ENCODE peak calls at places on chromosome 5, in nine cellular contexts. H is HCT116, I is OCI-LY7, Q is PC-9, N is PC-3, M is GM23248, J is GM23338, X is hepatocyte, Z is SK-N-SH. P is an unnamed sample. For H3K4me1 and H3K9me2, the result is how much of the 10 kb centered on the place peaks cover.

GRCh38 chr5:154141686-154142300 is 48.7 kb upstream of the GALNT10 start:
- DNase-seq in Z (no peak), H (no peak), X (no peak), I (no peak), J (no peak), Q (no peak), M (no peak), N (no peak), P (no peak)

GRCh38 chr5:170067152-170067551 is 38.5 kb upstream of the FOXI1 start:
- DNase-seq in H (no peak), X (no peak), M (no peak), I (no peak), J (no peak), N (no peak), Q (no peak), Z (no peak), P (no peak)

GRCh38 chr5:2256646-2257288 is 374.0 kb upstream of the IRX4 start:
- DNase-seq in N (no peak), M (no peak), Q (no peak), Z (no peak), J (no peak), I (no peak), X (no peak), H (no peak), P (no peak)

GRCh38 chr5:127098246-127098645 is 24.9 kb upstream of the C5orf63 start:
- DNase-seq in N (no peak), Q (no peak), Z (no peak), I (no peak), J (no peak), H (no peak), M (no peak), X (no peak), P (peak)

GRCh38 chr5:71891856-71892255 is 172.8 kb downstream of the CARTPT start:
- DNase-seq in X (peak), I (no peak), J (peak), Q (peak), M (peak), H (no peak), Z (no peak), N (no peak), P (no peak)

GRCh38 chr5:156826150-156826549 is 23.9 kb upstream of the PPP1R2B start:
- DNase-seq in N (no peak), X (no peak), Q (no peak), M (no peak), J (no peak), Z (no peak), H (no peak), I (peak), P (peak)

GRCh38 chr5:178984145-178985072 is 10.7 kb downstream of the GRM6 start:
- DNase-seq in J (no peak), X (no peak), Z (no peak), H (no peak), I (no peak), M (no peak), Q (no peak), N (no peak), P (no peak)

GRCh38 chr5:52802272-52803011 is 14.7 kb downstream of the ITGA1 start:
- DNase-seq in H (no peak), Q (no peak), X (no peak), I (no peak), Z (no peak), J (no peak), N (no peak), M (no peak), P (no peak)

GRCh38 chr5:68339921-68340321 is 124.4 kb downstream of the PIK3R1 start:
- DNase-seq in N (no peak), J (no peak), Q (no peak), H (no peak), M (peak), X (no peak), I (no peak), Z (no peak), P (no peak)

GRCh38 chr5:180790524-180790923 is 12.1 kb downstream of the MGAT1 start:
- DNase-seq in M (no peak), N (no peak), I (no peak), H (no peak), Q (no peak), J (no peak), X (no peak), Z (no peak), P (no peak)

GRCh38 chr5:131814990-131815389 is 18.2 kb upstream of the FNIP1 start:
- DNase-seq in M (peak), Q (peak), Z (no peak), I (no peak), H (peak), N (peak), J (peak), X (peak), P (no peak)

GRCh38 chr5:67855523-67855922 is 360.0 kb upstream of the PIK3R1 start:
- DNase-seq in Q (no peak), M (no peak), H (no peak), I (no peak), Z (no peak), N (no peak), X (no peak), J (no peak), P (no peak)

GRCh38 chr5:140794594-140795258 is at the start of gene PCDHA2:
- DNase-seq in N (no peak), I (no peak), X (peak), M (peak), Q (no peak), H (no peak), J (peak), Z (no peak), P (peak)

GRCh38 chr5:89946514-89946913 is 463.0 kb downstream of the CETN3 start:
- DNase-seq in M (no peak), H (no peak), N (no peak), X (no peak), Z (no peak), J (no peak), I (no peak), Q (no peak), P (no peak)

GRCh38 chr5:157245477-157245876 is 20.4 kb upstream of the CYFIP2 start:
- DNase-seq in J (peak), N (peak), M (peak), X (peak), Q (no peak), I (no peak), H (no peak), Z (no peak), P (no peak)

GRCh38 chr5:80128129-80128528 is 93.0 kb downstream of the THBS4 start:
- DNase-seq in M (no peak), N (peak), Z (peak), X (no peak), J (peak), I (no peak), Q (no peak), H (no peak), P (no peak)

GRCh38 chr5:80711938-80712337 is 57.2 kb upstream of the DHFR start:
- DNase-seq in N (peak), Q (peak), J (peak), H (peak), I (no peak), M (peak), X (peak), Z (peak), P (no peak)

GRCh38 chr5:89343666-89344065 is 460.7 kb upstream of the MEF2C start:
- DNase-seq in J (no peak), X (no peak), Z (no peak), Q (no peak), M (no peak), I (no peak), H (no peak), N (no peak), P (peak)

GRCh38 chr5:78295035-78295961 is 800 bp upstream of the AP3B1 start:
- DNase-seq in I (peak), X (peak), Z (peak), H (peak), Q (peak), N (peak), J (peak), M (peak), P (peak)

GRCh38 chr5:122156724-122157325 is 27.5 kb downstream of the ZNF474 start:
- DNase-seq in I (peak), Q (peak), J (peak), Z (peak), N (peak), H (peak), M (peak), X (peak), P (peak)

GRCh38 chr5:178624626-178625546 is 2.0 kb downstream of the CLK4 start:
- DNase-seq in Q (no peak), M (peak), H (no peak), J (peak), N (peak), X (no peak), Z (no peak), I (no peak), P (no peak)

GRCh38 chr5:87302061-87302460 is 34.4 kb downstream of the RASA1 start:
- DNase-seq in X (no peak), J (no peak), Z (no peak), H (no peak), M (peak), Q (no peak), I (no peak), N (peak), P (no peak)

GRCh38 chr5:95941756-95942155 is 19.9 kb downstream of the ELL2 start:
- DNase-seq in I (no peak), H (no peak), X (no peak), Q (no peak), J (no peak), Z (no peak), M (no peak), N (no peak), P (no peak)

GRCh38 chr5:173970878-173971650 is 17.9 kb upstream of the C5orf47 start:
- DNase-seq in H (no peak), Z (no peak), J (no peak), Q (no peak), I (peak), M (peak), X (no peak), N (no peak), P (no peak)

GRCh38 chr5:110086658-110087388 is 397.1 kb downstream of the MAN2A1 start:
- DNase-seq in M (peak), I (no peak), H (no peak), Q (no peak), Z (no peak), J (no peak), X (peak), N (peak), P (no peak)

GRCh38 chr5:65264420-65264819 is 217.3 kb downstream of the ADAMTS6 start:
- DNase-seq in H (no peak), I (no peak), N (no peak), Z (no peak), Q (no peak), M (no peak), J (peak), X (no peak), P (no peak)

GRCh38 chr5:61313960-61314681 is 17.9 kb upstream of the ZSWIM6 start:
- DNase-seq in I (no peak), Z (no peak), M (peak), H (no peak), Q (peak), J (no peak), N (peak), X (peak), P (no peak)

GRCh38 chr5:15902050-15902449 is 277.5 kb downstream of the MARCHF11 start:
- DNase-seq in I (no peak), M (no peak), Q (no peak), J (no peak), H (no peak), X (no peak), Z (no peak), N (no peak), P (no peak)

GRCh38 chr5:13932561-13932960 is 11.9 kb downstream of the DNAH5 start:
- DNase-seq in J (no peak), H (no peak), M (no peak), I (no peak), X (no peak), Q (no peak), Z (no peak), N (no peak), P (no peak)

GRCh38 chr5:23208959-23209431 is 298.4 kb upstream of the PRDM9 start:
- DNase-seq in Z (peak), N (peak), H (no peak), J (peak), Q (peak), I (peak), X (peak), M (peak), P (peak)

GRCh38 chr5:1197876-1198666 is 3.3 kb upstream of the SLC6A19 start:
- DNase-seq in J (no peak), X (no peak), N (no peak), H (no peak), I (no peak), Q (no peak), M (no peak), Z (no peak), P (no peak)

GRCh38 chr5:178473858-178474257 is 116.3 kb downstream of the COL23A1 start:
- DNase-seq in Z (no peak), I (no peak), J (no peak), N (no peak), Q (no peak), M (no peak), X (no peak), H (no peak), P (no peak)

GRCh38 chr5:140327589-140327988 is 18.8 kb downstream of the HBEGF start:
- DNase-seq in J (peak), N (peak), H (no peak), M (peak), I (peak), X (no peak), Z (no peak), Q (no peak), P (no peak)

GRCh38 chr5:76303917-76304316 is 99.2 kb upstream of the IQGAP2 start:
- DNase-seq in Z (no peak), H (no peak), Q (no peak), J (no peak), X (peak), N (peak), M (peak), I (peak), P (peak)

GRCh38 chr5:91438871-91439270 is 55.8 kb upstream of the ARRDC3 start:
- DNase-seq in J (peak), X (peak), H (peak), Q (no peak), M (no peak), I (no peak), Z (no peak), N (peak), P (no peak)

GRCh38 chr5:39151731-39152130 is 67.6 kb downstream of the FYB1 start:
- DNase-seq in X (no peak), M (no peak), N (no peak), I (no peak), J (no peak), H (no peak), Q (no peak), Z (no peak), P (no peak)
- H3K4me1 ChIP-seq in X (under half), M (under half), N (under half), I (under half), J (under half), H (under half), Q (under half), Z (under half), P (under half)

GRCh38 chr5:150641826-150642566 is 1.5 kb downstream of the SYNPO start:
- DNase-seq in Q (no peak), H (no peak), N (peak), I (no peak), M (peak), Z (no peak), J (no peak), X (no peak), P (no peak)

GRCh38 chr5:150644496-150644895 is 4.0 kb downstream of the SYNPO start:
- DNase-seq in Q (no peak), J (no peak), X (no peak), H (no peak), I (no peak), Z (peak), N (no peak), M (no peak), P (no peak)

GRCh38 chr5:150644058-150644457 is 3.6 kb downstream of the SYNPO start:
- DNase-seq in J (no peak), M (no peak), Z (no peak), I (no peak), N (no peak), H (no peak), X (no peak), Q (no peak), P (no peak)

GRCh38 chr5:150642567-150642927 is 2.1 kb downstream of the SYNPO start:
- DNase-seq in H (peak), Z (no peak), N (peak), M (peak), J (no peak), I (no peak), Q (peak), X (peak), P (no peak)

DNA sequence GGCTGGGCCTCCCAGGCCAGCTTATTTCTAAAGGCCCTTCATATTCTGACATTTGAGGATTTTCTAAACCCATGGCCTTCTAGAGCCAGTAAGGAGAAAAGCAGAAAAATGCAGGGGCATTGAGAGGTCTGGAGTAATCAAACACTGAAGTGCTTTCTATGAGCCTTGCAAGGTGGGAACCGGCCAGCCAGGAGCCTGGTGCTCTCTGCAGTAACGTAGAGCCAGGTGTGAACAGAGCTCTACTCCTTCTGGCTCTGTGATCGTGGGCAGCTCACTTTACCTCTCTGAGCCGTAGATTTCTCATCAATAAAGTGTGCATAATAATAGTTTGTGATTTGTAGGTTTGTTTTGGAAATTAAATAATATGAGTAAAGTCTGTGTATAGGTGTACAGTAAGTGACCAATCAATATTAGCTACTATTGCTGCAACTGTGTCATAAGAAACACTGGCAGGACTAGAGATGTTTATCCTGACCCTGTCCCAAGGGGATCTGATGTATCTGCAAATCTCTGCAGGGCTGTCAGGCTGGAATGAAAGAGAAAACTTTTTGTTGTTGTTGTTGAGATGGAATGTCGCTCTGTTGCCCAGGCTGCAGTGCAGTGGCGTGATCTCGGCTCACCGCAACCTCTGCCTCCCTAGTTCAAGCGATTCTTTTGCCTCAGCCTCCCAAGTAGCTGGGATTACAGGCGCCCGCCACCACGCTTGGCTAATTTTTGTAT is 2.7 kb downstream of the SYNPO start:
- DNase-seq in X (no peak), Q (no peak), I (no peak), J (no peak), Z (no peak), N (no peak), M (no peak), H (no peak), P (no peak)
- H3K4me3 ChIP-seq in X (no peak), Q (no peak), I (no peak), J (no peak), Z (no peak), N (peak), M (peak), H (no peak), P (no peak)

DNA sequence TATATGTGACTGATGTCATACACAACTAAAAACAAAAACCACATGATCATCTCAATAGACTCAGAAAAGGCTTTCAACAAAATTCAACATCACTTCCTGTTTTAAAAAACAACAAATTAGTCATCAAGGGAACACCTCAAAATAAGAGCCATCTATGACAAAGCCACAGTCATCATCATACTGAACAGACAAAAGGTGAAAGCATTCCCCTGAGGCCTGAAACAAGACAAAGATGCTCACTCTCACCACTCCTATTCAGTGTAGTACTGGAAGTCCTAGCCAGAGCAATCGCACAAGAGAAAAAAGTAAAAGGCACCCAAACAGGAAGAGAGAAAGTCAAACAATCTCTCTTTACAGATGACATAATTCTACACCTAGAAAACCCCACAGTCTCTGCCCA is 893.5 kb upstream of the EDIL3 start:
- DNase-seq in H (no peak), X (no peak), Q (no peak), Z (no peak), M (no peak), J (peak), I (no peak), N (peak), P (no peak)
- H3K9me2 ChIP-seq in H (under half), X (under half), Q (under half), Z (under half), M (under half), J (under half), I (under half), N (under half), P (under half)

GRCh38 chr5:142014911-142015584 is 2.2 kb upstream of the GNPDA1 start:
- DNase-seq in Z (peak), I (peak), N (peak), X (peak), H (peak), Q (peak), M (peak), J (peak), P (peak)
- H3K4me1 ChIP-seq in Z (under half), I (half or more), N (under half), X (under half), H (under half), Q (under half), M (under half), J (under half), P (half or more)

GRCh38 chr5:56717253-56717987 is 97.9 kb upstream of the MAP3K1 start:
- DNase-seq in N (no peak), I (no peak), Q (peak), Z (no peak), X (no peak), H (no peak), J (no peak), M (peak), P (no peak)
- H3K4me3 ChIP-seq in N (no peak), I (no peak), Q (no peak), Z (no peak), X (no peak), H (no peak), J (no peak), M (peak), P (no peak)

DNA sequence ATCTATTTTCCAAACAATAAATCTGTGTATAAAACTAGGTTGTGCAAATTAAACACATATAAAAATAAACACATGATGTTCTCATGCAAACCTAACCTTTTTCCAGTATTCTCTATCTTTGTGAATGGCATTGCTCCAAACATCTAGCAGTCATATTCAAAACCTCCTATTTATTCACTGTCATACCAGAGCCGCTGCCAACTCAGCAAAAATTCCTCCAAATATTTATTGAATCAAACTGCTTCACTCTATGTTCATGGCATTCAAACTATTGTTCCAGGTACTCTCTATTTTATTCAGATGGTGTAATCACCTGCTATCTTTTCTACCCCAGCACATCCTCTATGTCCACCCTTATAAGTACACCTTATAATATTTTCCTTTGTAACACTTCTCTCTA is 652.1 kb upstream of the RIOK2 start:
- DNase-seq in J (no peak), H (no peak), I (no peak), N (no peak), M (no peak), Z (no peak), Q (no peak), X (no peak), P (no peak)
- H3K9me2 ChIP-seq in J (under half), H (under half), I (under half), N (under half), M (under half), Z (under half), Q (under half), X (under half), P (under half)

GRCh38 chr5:43616535-43616934 is 13.6 kb downstream of the NNT start:
- DNase-seq in Z (no peak), Q (no peak), X (no peak), I (no peak), N (no peak), H (no peak), J (no peak), M (peak), P (no peak)

GRCh38 chr5:43619380-43619779 is 16.4 kb downstream of the NNT start:
- DNase-seq in Z (no peak), J (no peak), H (no peak), Q (no peak), I (no peak), N (no peak), M (no peak), X (no peak), P (no peak)

GRCh38 chr5:43623048-43623447 is 20.1 kb downstream of the NNT start:
- DNase-seq in Q (no peak), H (no peak), M (no peak), Z (no peak), N (no peak), J (no peak), X (no peak), I (no peak), P (no peak)

GRCh38 chr5:43620944-43621505 is 18.0 kb downstream of the NNT start:
- DNase-seq in Q (no peak), M (no peak), J (no peak), H (no peak), N (no peak), I (no peak), X (no peak), Z (no peak), P (no peak)

DNA sequence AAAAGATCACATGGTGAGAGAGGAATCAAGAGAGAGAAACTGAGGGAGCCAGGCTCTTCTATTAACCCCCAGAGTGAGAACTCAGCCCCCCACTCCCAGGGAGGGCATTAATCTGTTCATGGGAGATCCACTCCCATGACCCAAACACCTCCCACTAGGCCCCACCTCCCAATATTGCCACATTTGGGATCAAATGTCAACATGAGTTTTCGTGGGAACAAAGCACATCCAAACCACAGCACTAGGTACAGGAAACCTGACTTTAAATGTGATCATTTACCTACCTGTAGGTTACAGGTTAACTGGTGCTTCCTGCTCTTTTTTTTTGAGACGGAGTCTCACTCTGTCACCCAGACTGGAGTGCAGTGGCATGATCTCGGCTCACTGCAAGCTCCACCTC is 16.9 kb downstream of the NNT start:
- DNase-seq in I (no peak), H (no peak), Q (no peak), M (no peak), J (no peak), X (no peak), N (no peak), Z (no peak), P (no peak)
- H3K4me1 ChIP-seq in I (under half), H (under half), Q (under half), M (under half), J (under half), X (under half), N (under half), Z (under half), P (under half)